ENCODE peak calls at places on chromosomes 12 and 14, in four cellular contexts. One of them, this sample, is unnamed.

GRCh38 chr12:120012067-120012621 is 23.1 kb downstream of the BICDL1 start:
- DNase-seq in uterus: no peak
- DNase-seq in PC-3: peak
- DNase-seq in GM12864: peak
- DNase-seq in this sample: no peak

GRCh38 chr12:115771065-115771464 is 506.4 kb downstream of the MED13L start:
- DNase-seq in uterus: no peak
- DNase-seq in PC-3: peak
- DNase-seq in GM12864: no peak
- DNase-seq in this sample: no peak

GRCh38 chr12:122862872-122863701 is 27.8 kb downstream of the HIP1R start:
- DNase-seq in uterus: no peak
- DNase-seq in GM12864: no peak
- DNase-seq in PC-3: peak
- DNase-seq in this sample: no peak

GRCh38 chr12:39127401-39127800 is 222.0 kb upstream of the CPNE8 start:
- DNase-seq in GM12864: no peak
- DNase-seq in PC-3: peak
- DNase-seq in uterus: no peak
- DNase-seq in this sample: no peak

GRCh38 chr12:32217354-32218310 is 111.0 kb downstream of the BICD1 start:
- DNase-seq in GM12864: no peak
- DNase-seq in PC-3: peak
- DNase-seq in uterus: no peak
- DNase-seq in this sample: no peak

GRCh38 chr14:77124345-77125274 is 17.0 kb downstream of the ZDHHC22 start:
- DNase-seq in GM12864: no peak
- DNase-seq in PC-3: peak
- DNase-seq in uterus: no peak
- DNase-seq in this sample: no peak

GRCh38 chr12:79083181-79083580 is 218.6 kb downstream of the SYT1 start:
- DNase-seq in GM12864: no peak
- DNase-seq in PC-3: peak
- DNase-seq in uterus: no peak
- DNase-seq in this sample: no peak

GRCh38 chr14:81371802-81372201 is 28.3 kb downstream of the STON2 start:
- DNase-seq in PC-3: no peak
- DNase-seq in GM12864: no peak
- DNase-seq in uterus: no peak
- DNase-seq in this sample: no peak

GRCh38 chr14:31336646-31337045 is 83.7 kb downstream of the HEATR5A start:
- DNase-seq in uterus: no peak
- DNase-seq in GM12864: no peak
- DNase-seq in PC-3: peak
- DNase-seq in this sample: no peak

GRCh38 chr12:132168311-132169031 is 24.2 kb downstream of the NOC4L start:
- DNase-seq in PC-3: no peak
- DNase-seq in GM12864: no peak
- DNase-seq in uterus: no peak
- DNase-seq in this sample: peak

GRCh38 chr14:100762089-100762515 is 35.4 kb downstream of the DLK1 start:
- DNase-seq in uterus: no peak
- DNase-seq in PC-3: peak
- DNase-seq in GM12864: no peak
- DNase-seq in this sample: no peak

GRCh38 chr12:1931642-1932041 is 13.2 kb upstream of the CACNA2D4 start:
- DNase-seq in GM12864: no peak
- DNase-seq in uterus: no peak
- DNase-seq in PC-3: no peak
- DNase-seq in this sample: no peak

GRCh38 chr14:43413094-43413493 is 1094.0 kb downstream of the FSCB start:
- DNase-seq in uterus: no peak
- DNase-seq in PC-3: no peak
- DNase-seq in GM12864: no peak
- DNase-seq in this sample: no peak

GRCh38 chr14:69008411-69008810 is 29.3 kb upstream of the ACTN1 start:
- DNase-seq in GM12864: no peak
- DNase-seq in uterus: no peak
- DNase-seq in PC-3: no peak
- DNase-seq in this sample: no peak

GRCh38 chr12:47753021-47754001 is 5.4 kb downstream of the RAPGEF3 start:
- DNase-seq in GM12864: no peak
- DNase-seq in uterus: peak
- DNase-seq in PC-3: peak
- DNase-seq in this sample: no peak

GRCh38 chr12:110760204-110760609 is 17.5 kb upstream of the PPP1CC start:
- DNase-seq in GM12864: no peak
- DNase-seq in PC-3: peak
- DNase-seq in uterus: no peak
- DNase-seq in this sample: no peak

GRCh38 chr12:124833693-124834122 is 30.0 kb downstream of the SCARB1 start:
- DNase-seq in uterus: no peak
- DNase-seq in PC-3: no peak
- DNase-seq in GM12864: no peak
- DNase-seq in this sample: no peak

GRCh38 chr12:23707270-23707669 is 242.2 kb downstream of the SOX5 start:
- DNase-seq in GM12864: no peak
- DNase-seq in uterus: no peak
- DNase-seq in PC-3: no peak
- DNase-seq in this sample: no peak

GRCh38 chr12:65825573-65826512 is 1.6 kb downstream of the HMGA2 start:
- DNase-seq in uterus: no peak
- DNase-seq in GM12864: no peak
- DNase-seq in PC-3: peak
- DNase-seq in this sample: no peak

GRCh38 chr14:89206426-89206825 is 210.6 kb downstream of the FOXN3 start:
- DNase-seq in GM12864: no peak
- DNase-seq in PC-3: no peak
- DNase-seq in uterus: no peak
- DNase-seq in this sample: no peak

DNA sequence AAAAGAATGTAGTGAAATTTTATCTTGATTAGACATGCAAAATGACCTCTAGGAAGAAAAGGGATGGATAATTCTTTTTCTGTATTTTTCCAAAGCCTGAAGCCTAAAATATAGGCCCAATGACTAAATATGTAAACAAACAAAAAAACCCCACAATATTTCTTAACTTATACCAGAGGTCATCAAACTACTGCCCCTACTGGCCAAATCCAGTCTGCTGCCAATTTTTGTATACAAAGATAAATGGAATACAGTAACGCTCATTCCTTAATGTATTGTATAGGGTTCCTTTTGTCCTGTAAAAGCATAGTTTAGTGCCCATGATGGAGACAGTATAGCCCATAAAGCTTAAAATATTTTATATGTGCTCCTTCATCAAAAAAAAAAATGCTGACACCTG is 145.7 kb upstream of the ALG10 start:
- DNase-seq in PC-3: peak
- DNase-seq in uterus: no peak
- DNase-seq in GM12864: no peak
- DNase-seq in this sample: no peak
- TF ChIP-seq CTCF in PC-3: peak
- TF ChIP-seq CTCF in uterus: no peak
- TF ChIP-seq CTCF in GM12864: no peak
- TF ChIP-seq CTCF in this sample: no peak

GRCh38 chr14:78401866-78402265 is 231.7 kb downstream of the NRXN3 start:
- DNase-seq in GM12864: no peak
- DNase-seq in uterus: no peak
- DNase-seq in PC-3: no peak
- DNase-seq in this sample: no peak
- TF ChIP-seq CTCF in GM12864: no peak
- TF ChIP-seq CTCF in uterus: no peak
- TF ChIP-seq CTCF in PC-3: no peak
- TF ChIP-seq CTCF in this sample: no peak

GRCh38 chr14:60195179-60195810 is 30.1 kb upstream of the DHRS7 start:
- DNase-seq in GM12864: no peak
- DNase-seq in PC-3: no peak
- DNase-seq in uterus: no peak
- DNase-seq in this sample: no peak
- TF ChIP-seq CTCF in GM12864: peak
- TF ChIP-seq CTCF in PC-3: peak
- TF ChIP-seq CTCF in uterus: no peak
- TF ChIP-seq CTCF in this sample: peak

GRCh38 chr12:70994217-70994788 is 73.8 kb upstream of the PTPRR start:
- DNase-seq in uterus: no peak
- DNase-seq in PC-3: peak
- DNase-seq in GM12864: no peak
- DNase-seq in this sample: no peak
- TF ChIP-seq CTCF in uterus: no peak
- TF ChIP-seq CTCF in PC-3: no peak
- TF ChIP-seq CTCF in GM12864: no peak
- TF ChIP-seq CTCF in this sample: no peak

GRCh38 chr12:22544038-22544979 is at the start of gene C2CD5:
- DNase-seq in PC-3: peak
- DNase-seq in GM12864: peak
- DNase-seq in uterus: peak
- DNase-seq in this sample: peak
- TF ChIP-seq CTCF in PC-3: peak
- TF ChIP-seq CTCF in GM12864: peak
- TF ChIP-seq CTCF in uterus: no peak
- TF ChIP-seq CTCF in this sample: peak

GRCh38 chr14:91891721-91892220 is 24.4 kb upstream of the TC2N start:
- DNase-seq in uterus: no peak
- DNase-seq in GM12864: no peak
- DNase-seq in PC-3: no peak
- DNase-seq in this sample: no peak

GRCh38 chr14:91890291-91890749 is 23.0 kb upstream of the TC2N start:
- DNase-seq in uterus: no peak
- DNase-seq in GM12864: no peak
- DNase-seq in PC-3: no peak
- DNase-seq in this sample: no peak

GRCh38 chr14:91891081-91891480 is 23.7 kb upstream of the TC2N start:
- DNase-seq in uterus: no peak
- DNase-seq in PC-3: no peak
- DNase-seq in GM12864: no peak
- DNase-seq in this sample: no peak

GRCh38 chr14:91893659-91894058 is 26.3 kb upstream of the TC2N start:
- DNase-seq in GM12864: no peak
- DNase-seq in uterus: no peak
- DNase-seq in PC-3: no peak
- DNase-seq in this sample: no peak

DNA sequence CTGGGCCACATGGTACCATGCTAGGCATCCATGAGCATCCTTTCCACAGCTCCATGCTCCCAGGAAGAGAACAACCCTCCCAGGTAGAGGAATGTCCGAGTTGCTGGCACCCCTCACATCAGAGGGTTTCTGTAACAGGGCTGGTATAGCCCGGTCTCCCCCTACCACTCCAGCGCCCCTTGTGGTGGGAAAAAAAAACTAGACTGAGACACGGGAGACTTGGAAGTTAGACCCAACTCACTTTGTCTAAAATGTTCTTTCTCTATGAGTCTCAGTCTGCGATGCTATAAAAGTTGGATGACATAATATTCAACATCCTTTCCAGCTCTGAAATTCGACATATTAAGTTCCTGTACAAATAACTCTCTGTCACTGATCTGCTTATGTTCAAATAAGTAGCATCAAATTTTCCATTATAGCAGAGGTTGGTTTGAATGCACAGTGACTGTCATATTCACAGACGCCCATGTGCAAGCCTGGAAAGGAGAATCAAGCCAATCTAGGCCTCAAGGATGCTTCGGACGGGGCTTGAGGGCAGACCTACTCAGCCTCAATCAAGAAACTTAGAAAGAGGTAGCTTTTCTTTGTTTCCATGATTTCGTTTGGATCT is 25.7 kb upstream of the TC2N start:
- DNase-seq in PC-3: peak
- DNase-seq in uterus: no peak
- DNase-seq in GM12864: no peak
- DNase-seq in this sample: no peak
- TF ChIP-seq CTCF in PC-3: peak
- TF ChIP-seq CTCF in uterus: no peak
- TF ChIP-seq CTCF in GM12864: peak
- TF ChIP-seq CTCF in this sample: peak